ENCODE peak calls at places on chromosome 4, in eight cellular contexts. B is activated CD4-positive, alpha-beta T cell treated with anti-CD3 and anti-CD28 coated beads, Interleukin-2, amount 10 ng/mL, durations not matched to agents 7 days and 5 days; L is fibroblast of the aortic adventitia; J is GM23338; R is HS-5; N is substantia nigra; I is NCI-H2029 treated with DMSO at 0.1 percent for 48 hours; K is activated gamma-delta T cell treated with Interleukin-2 at 50 U/mL for 16 hours. V is an unnamed sample.

GRCh38 chr4:81472249-81473085 is 760 bp upstream of the RASGEF1B start:
- DNase-seq in L (peak), K (peak), J (peak), I (peak), R (no peak), B (peak), N (no peak), V (peak)

GRCh38 chr4:145333786-145334185 is 147.9 kb upstream of the SMAD1 start:
- DNase-seq in J (no peak), N (no peak), R (no peak), B (no peak), K (no peak), L (no peak), I (peak), V (no peak)

GRCh38 chr4:111930658-111931057 is 214.6 kb upstream of the FAM241A start:
- DNase-seq in B (no peak), R (no peak), L (no peak), J (no peak), N (no peak), K (no peak), I (no peak), V (no peak)

GRCh38 chr4:53780736-53781400 is 189.6 kb upstream of the LNX1 start:
- DNase-seq in N (no peak), L (peak), I (no peak), K (no peak), J (no peak), B (no peak), R (peak), V (no peak)

GRCh38 chr4:108743021-108743420 is 19.8 kb downstream of the ETNPPL start:
- DNase-seq in B (no peak), J (peak), K (no peak), N (peak), L (no peak), R (no peak), I (no peak), V (no peak)

GRCh38 chr4:55107054-55107453 is 18.3 kb downstream of the KDR start:
- DNase-seq in K (no peak), B (no peak), J (no peak), N (no peak), R (no peak), I (no peak), L (no peak), V (no peak)

GRCh38 chr4:2054217-2054616 is 4.9 kb upstream of the NAT8L start:
- DNase-seq in K (no peak), J (no peak), L (no peak), I (no peak), N (no peak), R (no peak), B (no peak), V (no peak)

GRCh38 chr4:149031399-149031798 is 589.2 kb upstream of the NR3C2 start:
- DNase-seq in R (peak), I (no peak), L (peak), K (no peak), N (no peak), B (no peak), J (peak), V (no peak)

GRCh38 chr4:88138561-88138960 is 19.9 kb downstream of the ABCG2 start:
- DNase-seq in I (no peak), J (no peak), B (no peak), N (no peak), K (no peak), L (peak), R (peak), V (peak)

GRCh38 chr4:119139822-119140252 is 4.2 kb downstream of the MYOZ2 start:
- DNase-seq in N (no peak), J (no peak), B (no peak), I (no peak), L (no peak), K (no peak), R (no peak), V (no peak)

GRCh38 chr4:112515278-112516075 is 503 bp downstream of the NEUROG2 start:
- DNase-seq in L (peak), N (no peak), I (peak), B (peak), J (peak), R (no peak), K (no peak), V (peak)

GRCh38 chr4:159077702-159078495 is 25.0 kb upstream of the RAPGEF2 start:
- DNase-seq in J (no peak), N (no peak), I (peak), K (no peak), B (no peak), R (no peak), L (no peak), V (peak)

GRCh38 chr4:148006025-148006424 is 274.1 kb downstream of the ARHGAP10 start:
- DNase-seq in B (no peak), R (no peak), L (no peak), N (no peak), J (no peak), I (no peak), K (no peak), V (no peak)

GRCh38 chr4:53832549-53832948 is 231.9 kb downstream of the CHIC2 start:
- DNase-seq in B (no peak), N (no peak), L (no peak), K (no peak), R (no peak), I (no peak), J (no peak), V (no peak)

GRCh38 chr4:156710571-156711195 is 260.9 kb downstream of the PDGFC start:
- DNase-seq in L (peak), K (no peak), R (no peak), N (no peak), J (no peak), B (no peak), I (no peak), V (no peak)

GRCh38 chr4:82790060-82790660 is 8.4 kb downstream of the SCD5 start:
- DNase-seq in K (no peak), N (no peak), I (no peak), B (no peak), J (no peak), R (no peak), L (no peak), V (no peak)

GRCh38 chr4:157221895-157222763 is 1.6 kb downstream of the GRIA2 start:
- DNase-seq in L (peak), R (no peak), J (peak), I (peak), K (no peak), B (no peak), N (peak), V (peak)

GRCh38 chr4:112813790-112814189 is 176.8 kb downstream of the LARP7 start:
- DNase-seq in R (peak), L (peak), J (no peak), K (no peak), I (no peak), N (no peak), B (no peak), V (no peak)

GRCh38 chr4:93897559-93897958 is 69.0 kb downstream of the ATOH1 start:
- DNase-seq in R (no peak), B (no peak), J (peak), I (no peak), K (no peak), N (no peak), L (no peak), V (peak)

GRCh38 chr4:110119347-110119746 is 79.1 kb downstream of the ELOVL6 start:
- DNase-seq in I (no peak), J (no peak), B (no peak), K (no peak), N (no peak), L (no peak), R (no peak), V (no peak)

GRCh38 chr4:152920768-152921167 is 15.4 kb upstream of the FHDC1 start:
- DNase-seq in B (no peak), J (peak), N (no peak), R (no peak), L (peak), I (no peak), K (no peak), V (peak)

GRCh38 chr4:138789796-138790195 is 225.8 kb upstream of the NOCT start:
- DNase-seq in N (no peak), L (no peak), K (no peak), B (no peak), I (no peak), J (peak), R (no peak), V (no peak)

GRCh38 chr4:106507440-106507839 is 138.9 kb upstream of the GIMD1 start:
- DNase-seq in I (no peak), R (no peak), K (no peak), B (no peak), J (no peak), N (no peak), L (no peak), V (no peak)

GRCh38 chr4:85548116-85548515 is 73.2 kb downstream of the ARHGAP24 start:
- DNase-seq in J (no peak), I (no peak), N (no peak), L (peak), R (no peak), B (no peak), K (no peak), V (no peak)

GRCh38 chr4:140127422-140127821 is 26.6 kb downstream of the MAML3 start:
- DNase-seq in J (no peak), B (no peak), N (no peak), K (no peak), R (no peak), L (no peak), I (no peak), V (no peak)

GRCh38 chr4:113065629-113066028 is 16.2 kb downstream of the ANK2 start:
- DNase-seq in B (no peak), R (no peak), K (no peak), I (peak), N (no peak), L (no peak), J (no peak), V (no peak)

GRCh38 chr4:1172228-1172851 is at the start of gene SPON2:
- DNase-seq in K (no peak), J (peak), N (no peak), I (no peak), R (no peak), L (no peak), B (no peak), V (no peak)

GRCh38 chr4:4339504-4340085 is 47.3 kb upstream of the NSG1 start:
- DNase-seq in B (no peak), K (no peak), L (peak), R (no peak), J (no peak), N (no peak), I (no peak), V (no peak)

GRCh38 chr4:184575306-184575705 is 73.9 kb downstream of the CASP3 start:
- DNase-seq in B (no peak), J (peak), I (no peak), R (no peak), N (no peak), K (no peak), L (no peak), V (no peak)

GRCh38 chr4:141571368-141571767 is 65.0 kb upstream of the IL15 start:
- DNase-seq in I (no peak), B (no peak), L (peak), R (no peak), N (no peak), J (no peak), K (no peak), V (no peak)

GRCh38 chr4:130356873-130357272 is 1260.9 kb downstream of the C4orf33 start:
- DNase-seq in I (no peak), R (no peak), N (no peak), B (no peak), K (no peak), L (no peak), J (no peak), V (no peak)